ENCODE peak calls at places on chromosomes 16 and 17, in five cellular contexts. V is neuronal stem cell, T is IMR-90, D is mesenchymal stem cell, O is H1. E is an unnamed sample.

GRCh38 chr17:29625037-29625750 is 2.5 kb upstream of the CORO6 start:
- DNase-seq in D (no peak), T (peak; percentile 35), V (no peak), O (no peak), E (no peak)

GRCh38 chr16:53865492-53865863 is 161.5 kb downstream of the FTO start:
- DNase-seq in T (no peak), O (peak; percentile 9), V (no peak), D (peak; percentile 53), E (peak; percentile 13)

GRCh38 chr16:10992112-10992511 is 47.7 kb downstream of the CLEC16A start:
- DNase-seq in O (no peak), T (peak; percentile 98), V (no peak), D (peak; percentile 97), E (no peak)

GRCh38 chr16:83953796-83954576 is 946 bp downstream of the OSGIN1 start:
- DNase-seq in D (peak; percentile 54), T (peak; percentile 32), O (no peak), V (no peak), E (peak; percentile 45)

GRCh38 chr17:38585056-38585804 is 20.5 kb downstream of the SRCIN1 start:
- DNase-seq in V (no peak), D (no peak), O (no peak), T (no peak), E (no peak)

GRCh38 chr16:11697319-11697718 is 29.1 kb downstream of the SNN start:
- DNase-seq in D (no peak), V (no peak), T (no peak), O (no peak), E (no peak)

GRCh38 chr17:64384253-64385186 is 6.1 kb downstream of the PECAM1 start:
- DNase-seq in T (no peak), O (no peak), D (peak; percentile 19), V (no peak), E (no peak)

GRCh38 chr16:72560617-72561016 is 388.7 kb upstream of the PMFBP1 start:
- DNase-seq in O (no peak), V (no peak), T (no peak), D (peak; percentile 10), E (no peak)

GRCh38 chr17:50375858-50376538 is 3.0 kb downstream of the EME1 start:
- DNase-seq in T (no peak), D (no peak), V (no peak), O (no peak), E (no peak)

GRCh38 chr17:71709974-71710373 is 410.8 kb upstream of the SOX9 start:
- DNase-seq in D (peak; percentile 15), O (no peak), V (peak; percentile 17), T (peak; percentile 26), E (no peak)

GRCh38 chr17:7133424-7133823 is 18.8 kb upstream of the ASGR2 start:
- DNase-seq in V (peak; percentile 43), D (peak; percentile 32), O (no peak), T (no peak), E (peak; percentile 48)

GRCh38 chr17:50218071-50218759 is 16.8 kb upstream of the COL1A1 start:
- DNase-seq in O (no peak), T (peak; percentile 65), D (peak; percentile 52), V (no peak), E (no peak)

GRCh38 chr16:89442990-89443726 is 47.2 kb downstream of the ANKRD11 start:
- DNase-seq in O (no peak), T (peak; percentile 75), D (peak; percentile 60), V (no peak), E (peak; percentile 96)

GRCh38 chr17:18877104-18877503 is 19.2 kb downstream of the PRPSAP2 start:
- DNase-seq in V (no peak), O (no peak), T (peak; percentile 50), D (no peak), E (no peak)

GRCh38 chr16:85306071-85306792 is 194.0 kb upstream of the CIBAR2 start:
- DNase-seq in D (peak; percentile 97), T (peak; percentile 87), V (no peak), O (no peak), E (peak; percentile 97)

GRCh38 chr17:47279062-47279801 is 25.6 kb downstream of the ITGB3 start:
- DNase-seq in D (peak; percentile 99), V (no peak), T (peak; percentile 97), O (no peak), E (peak; percentile 9)

GRCh38 chr16:63289834-63290460 is 1253.7 kb upstream of the CDH8 start:
- DNase-seq in T (no peak), D (peak; percentile 48), V (peak; percentile 51), O (peak; percentile 50), E (peak; percentile 46)

GRCh38 chr17:32485261-32485955 is 1.4 kb upstream of the CDK5R1 start:
- DNase-seq in T (no peak), V (no peak), D (no peak), O (no peak), E (no peak)

GRCh38 chr16:27642753-27643152 is 92.8 kb downstream of the KATNIP start:
- DNase-seq in D (peak; percentile 15), O (no peak), V (no peak), T (peak; percentile 21), E (peak; percentile 70)

GRCh38 chr16:84841787-84842300 is 22.1 kb downstream of the CRISPLD2 start:
- DNase-seq in V (no peak), T (no peak), D (no peak), O (peak; percentile 72), E (peak; percentile 92)

GRCh38 chr17:50764860-50765259 is 2.5 kb downstream of the ANKRD40CL start:
- DNase-seq in T (no peak), D (no peak), V (no peak), O (no peak), E (no peak)

GRCh38 chr16:3596101-3596861 is 15.1 kb downstream of the SLX4 start:
- DNase-seq in O (no peak), V (no peak), T (no peak), D (no peak), E (peak; percentile 83)

GRCh38 chr16:72554935-72555334 is 383.0 kb upstream of the PMFBP1 start:
- DNase-seq in V (no peak), O (no peak), T (peak; percentile 6), D (peak; percentile 29), E (peak; percentile 81)

GRCh38 chr17:82127315-82127595 is 29.2 kb upstream of the FASN start:
- DNase-seq in T (no peak), O (no peak), D (no peak), V (no peak), E (no peak)

DNA sequence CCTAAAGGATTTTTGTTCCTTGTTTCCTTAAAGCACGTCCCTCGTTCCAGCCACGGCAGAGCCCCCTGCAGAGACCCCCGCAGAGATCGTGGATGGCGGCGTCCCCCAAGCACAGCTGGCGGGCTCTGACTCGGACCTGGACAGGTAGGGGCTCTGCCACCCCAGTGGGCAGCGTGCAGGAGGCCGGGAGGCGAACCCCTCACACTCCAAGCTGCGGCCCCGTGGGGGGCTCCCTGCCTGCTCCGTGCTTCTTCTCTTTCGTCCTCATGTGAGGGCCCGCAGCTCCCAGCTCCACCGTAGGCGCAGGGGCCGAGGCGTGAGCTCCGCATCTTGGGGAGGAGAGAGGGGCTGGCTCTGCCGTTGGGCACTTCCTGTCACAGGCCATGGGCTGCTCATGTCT is 8.5 kb downstream of the TELO2 start:
- DNase-seq in T (no peak), D (no peak), O (no peak), V (no peak), E (no peak)
- H2AK5ac ChIP-seq in T (no peak overlapping the region), D (no peak overlapping the region), O (no peak overlapping the region), V (no peak overlapping the region), E (no peak overlapping the region)

GRCh38 chr17:49022391-49022941 is 25.3 kb downstream of the IGF2BP1 start:
- DNase-seq in V (peak; percentile 83), D (no peak), T (peak; percentile 49), O (peak; percentile 92), E (no peak)
- H4K91ac ChIP-seq in V (no peak overlapping the region), D (no peak overlapping the region), T (peak overlapping the region; percentile 99), O (peak overlapping the region; percentile 45), E (peak overlapping the region; percentile 72)

GRCh38 chr17:5183410-5183793 is 8.3 kb downstream of the ZNF594 start:
- DNase-seq in D (no peak), T (no peak), V (no peak), O (no peak), E (no peak)
- H3K4me3 ChIP-seq in D (no peak overlapping the region), T (no peak overlapping the region), V (no peak overlapping the region), O (no peak overlapping the region), E (no peak overlapping the region)

GRCh38 chr17:43409131-43409530 is 10.3 kb downstream of the ARL4D start:
- DNase-seq in V (no peak), D (no peak), T (no peak), O (no peak), E (no peak)

GRCh38 chr17:43410557-43411368 is 12.0 kb downstream of the ARL4D start:
- DNase-seq in T (no peak), O (no peak), V (no peak), D (no peak), E (no peak)

GRCh38 chr17:43405861-43406260 is 7.1 kb downstream of the ARL4D start:
- DNase-seq in O (no peak), D (no peak), V (no peak), T (no peak), E (no peak)

GRCh38 chr17:43403846-43404245 is 5.1 kb downstream of the ARL4D start:
- DNase-seq in O (no peak), T (no peak), D (no peak), V (no peak), E (no peak)

DNA sequence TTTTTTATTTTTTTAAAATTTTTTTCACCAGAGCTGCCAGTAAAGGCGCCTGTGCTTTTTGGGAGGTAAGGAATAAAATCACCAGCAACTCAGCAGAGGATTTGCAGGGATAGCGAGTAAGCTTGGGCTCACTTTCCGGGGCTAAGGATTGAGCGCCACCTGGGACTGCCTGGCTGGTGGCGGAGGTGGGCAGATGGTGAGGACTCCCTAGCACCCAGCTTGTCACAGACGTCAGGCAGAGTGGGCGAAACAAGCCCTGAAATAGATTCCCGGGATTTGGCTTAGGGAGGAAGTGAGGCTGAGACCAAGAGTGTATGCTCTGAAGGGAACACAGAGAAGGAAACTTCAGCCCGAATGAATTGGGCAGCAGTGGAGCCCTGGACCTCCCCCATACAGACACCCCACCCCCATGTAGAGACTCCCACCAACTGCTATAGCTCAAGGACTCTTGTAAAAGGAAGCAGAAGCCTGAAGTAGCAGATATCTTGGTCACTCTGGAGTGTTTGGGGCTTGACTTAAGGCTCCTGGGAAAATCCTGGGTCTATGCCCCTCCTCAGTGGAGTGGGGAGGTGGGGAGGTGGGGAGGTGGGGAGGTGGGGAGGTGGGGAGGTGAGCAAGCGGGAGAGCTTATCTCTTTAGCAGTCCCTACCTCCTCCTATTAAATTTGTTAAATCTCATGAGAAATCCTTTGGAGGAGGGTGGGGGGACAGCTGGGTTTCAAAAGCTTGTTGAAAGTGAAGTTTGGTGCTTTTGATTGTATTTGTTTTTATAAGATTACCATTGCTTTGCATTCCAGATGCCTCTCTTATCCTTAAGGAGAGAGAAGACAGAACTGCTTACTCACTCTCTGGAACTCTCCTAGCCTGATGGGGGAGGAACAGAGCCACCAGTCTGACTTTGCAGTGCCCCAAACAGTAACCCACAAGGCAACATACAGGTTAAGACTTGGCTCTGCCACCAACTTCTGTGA is 8.2 kb downstream of the ARL4D start:
- DNase-seq in O (no peak), V (no peak), T (peak; percentile 84), D (peak; percentile 74), E (no peak)
- H2AK5ac ChIP-seq in O (peak overlapping the region; percentile 8), V (peak overlapping the region; percentile 97), T (peak overlapping the region; percentile 97), D (peak overlapping the region; percentile 85), E (peak overlapping the region; percentile 39)

E was measured in trophoblast cell.